ENCODE peak calls at places on chromosomes 16 and 17, in six cellular contexts. N is M059J; T is nucleus accumbens; V is lower leg skin; J is effector memory CD4-positive, alpha-beta T cell; Y is pancreas. L is an unnamed sample.

GRCh38 chr17:75504347-75505151 is 10.8 kb downstream of the CASKIN2 start:
- DNase-seq in N (peak), T (no peak), V (no peak), J (no peak), Y (peak), L (peak)

GRCh38 chr17:65742433-65743312 is 181.2 kb upstream of the AXIN2 start:
- DNase-seq in N (peak), T (no peak), V (no peak), J (no peak), Y (no peak), L (peak)

GRCh38 chr16:84165746-84166145 is 20.6 kb downstream of the DNAAF1 start:
- DNase-seq in N (no peak), T (no peak), V (no peak), J (no peak), Y (no peak), L (no peak)

GRCh38 chr17:50165867-50166517 is at the start of gene SGCA:
- DNase-seq in N (no peak), T (no peak), V (no peak), J (no peak), Y (no peak), L (no peak)

GRCh38 chr16:79301036-79301435 is 299.5 kb downstream of the MAF start:
- DNase-seq in N (no peak), T (no peak), V (no peak), J (no peak), Y (no peak), L (no peak)

GRCh38 chr16:17556276-17557052 is 85.7 kb upstream of the XYLT1 start:
- DNase-seq in N (peak), T (no peak), V (peak), J (no peak), Y (no peak), L (no peak)

GRCh38 chr16:29877266-29877961 is 14.4 kb upstream of the CDIPT start:
- DNase-seq in N (no peak), T (no peak), V (no peak), J (peak), Y (peak), L (peak)

GRCh38 chr16:29820271-29820701 is at the start of gene MVP:
- DNase-seq in N (peak), T (peak), V (no peak), J (peak), Y (peak), L (peak)

GRCh38 chr16:79943738-79944137 is 343.2 kb upstream of the MAF start:
- DNase-seq in N (no peak), T (no peak), V (no peak), J (no peak), Y (no peak), L (no peak)

GRCh38 chr16:89581861-89582563 is 6.5 kb downstream of the CPNE7 start:
- DNase-seq in N (peak), T (no peak), V (no peak), J (no peak), Y (no peak), L (peak)

GRCh38 chr16:87959391-87959968 is 8.2 kb downstream of the BANP start:
- DNase-seq in N (no peak), T (no peak), V (no peak), J (no peak), Y (no peak), L (no peak)

GRCh38 chr16:7086842-7087616 is 245.6 kb upstream of the RBFOX1 start:
- DNase-seq in N (peak), T (peak), V (no peak), J (no peak), Y (no peak), L (peak)

GRCh38 chr17:7884581-7885356 is 3.8 kb upstream of the CHD3 start:
- DNase-seq in N (no peak), T (no peak), V (peak), J (peak), Y (peak), L (peak)

GRCh38 chr17:35817196-35817595 is 7.9 kb downstream of the TAF15 start:
- DNase-seq in N (no peak), T (no peak), V (no peak), J (no peak), Y (no peak), L (no peak)

GRCh38 chr16:87351320-87351698 is 32.3 kb downstream of the FBXO31 start:
- DNase-seq in N (no peak), T (no peak), V (no peak), J (no peak), Y (no peak), L (no peak)

GRCh38 chr17:43477832-43478634 is 5.7 kb upstream of the DHX8 start:
- DNase-seq in N (no peak), T (no peak), V (no peak), J (no peak), Y (no peak), L (no peak)

L was measured in Daoy.